ENCODE peak calls at places on chromosomes 2 and 18, in seven cellular contexts. One of them, this sample, is unnamed.

GRCh38 chr2:171347591-171348032 is 86.2 kb downstream of the METTL8 start:
- DNase-seq in cardiac fibroblast: peak
- DNase-seq in fibroblast of mammary gland: peak
- DNase-seq in sigmoid colon: no peak
- DNase-seq in CD8-positive, alpha-beta T cell: no peak
- DNase-seq in Peyer's patch: no peak
- DNase-seq in brain microvascular endothelial cell: peak
- DNase-seq in this sample: peak

GRCh38 chr2:68709421-68709911 is 25.1 kb upstream of the ARHGAP25 start:
- DNase-seq in Peyer's patch: no peak
- DNase-seq in cardiac fibroblast: peak
- DNase-seq in fibroblast of mammary gland: peak
- DNase-seq in sigmoid colon: no peak
- DNase-seq in brain microvascular endothelial cell: peak
- DNase-seq in CD8-positive, alpha-beta T cell: no peak
- DNase-seq in this sample: no peak

GRCh38 chr2:11701831-11702301 is 31.9 kb upstream of the NTSR2 start:
- DNase-seq in fibroblast of mammary gland: no peak
- DNase-seq in cardiac fibroblast: no peak
- DNase-seq in CD8-positive, alpha-beta T cell: no peak
- DNase-seq in brain microvascular endothelial cell: no peak
- DNase-seq in Peyer's patch: peak
- DNase-seq in sigmoid colon: peak
- DNase-seq in this sample: no peak

GRCh38 chr2:119694470-119694993 is 15.5 kb downstream of the TMEM177 start:
- DNase-seq in brain microvascular endothelial cell: no peak
- DNase-seq in fibroblast of mammary gland: no peak
- DNase-seq in CD8-positive, alpha-beta T cell: no peak
- DNase-seq in sigmoid colon: peak
- DNase-seq in Peyer's patch: no peak
- DNase-seq in cardiac fibroblast: no peak
- DNase-seq in this sample: no peak

GRCh38 chr2:173957517-173957916 is 7.7 kb downstream of the SP3 start:
- DNase-seq in fibroblast of mammary gland: no peak
- DNase-seq in brain microvascular endothelial cell: no peak
- DNase-seq in Peyer's patch: no peak
- DNase-seq in cardiac fibroblast: no peak
- DNase-seq in sigmoid colon: no peak
- DNase-seq in CD8-positive, alpha-beta T cell: no peak
- DNase-seq in this sample: no peak

GRCh38 chr18:48828713-48829442 is 121.9 kb downstream of the SMAD7 start:
- DNase-seq in Peyer's patch: peak
- DNase-seq in brain microvascular endothelial cell: no peak
- DNase-seq in fibroblast of mammary gland: no peak
- DNase-seq in sigmoid colon: peak
- DNase-seq in cardiac fibroblast: no peak
- DNase-seq in CD8-positive, alpha-beta T cell: peak
- DNase-seq in this sample: no peak

GRCh38 chr2:161484061-161484460 is 68.0 kb downstream of the TBR1 start:
- DNase-seq in sigmoid colon: no peak
- DNase-seq in brain microvascular endothelial cell: no peak
- DNase-seq in fibroblast of mammary gland: no peak
- DNase-seq in Peyer's patch: no peak
- DNase-seq in cardiac fibroblast: no peak
- DNase-seq in CD8-positive, alpha-beta T cell: no peak
- DNase-seq in this sample: no peak

GRCh38 chr2:72155737-72156136 is 8.1 kb upstream of the CYP26B1 start:
- DNase-seq in Peyer's patch: peak
- DNase-seq in fibroblast of mammary gland: no peak
- DNase-seq in cardiac fibroblast: no peak
- DNase-seq in CD8-positive, alpha-beta T cell: peak
- DNase-seq in sigmoid colon: no peak
- DNase-seq in brain microvascular endothelial cell: no peak
- DNase-seq in this sample: no peak

GRCh38 chr2:100997509-100998234 is 4.4 kb upstream of the RPL31 start:
- DNase-seq in CD8-positive, alpha-beta T cell: no peak
- DNase-seq in cardiac fibroblast: no peak
- DNase-seq in fibroblast of mammary gland: no peak
- DNase-seq in Peyer's patch: no peak
- DNase-seq in sigmoid colon: no peak
- DNase-seq in brain microvascular endothelial cell: no peak
- DNase-seq in this sample: no peak

GRCh38 chr2:3368261-3368722 is 9.3 kb downstream of the EIPR1 start:
- DNase-seq in cardiac fibroblast: no peak
- DNase-seq in brain microvascular endothelial cell: no peak
- DNase-seq in sigmoid colon: no peak
- DNase-seq in fibroblast of mammary gland: no peak
- DNase-seq in CD8-positive, alpha-beta T cell: no peak
- DNase-seq in Peyer's patch: no peak
- DNase-seq in this sample: no peak

GRCh38 chr2:37324786-37325624 is at the start of gene PRKD3:
- DNase-seq in brain microvascular endothelial cell: peak
- DNase-seq in cardiac fibroblast: peak
- DNase-seq in sigmoid colon: peak
- DNase-seq in Peyer's patch: peak
- DNase-seq in CD8-positive, alpha-beta T cell: peak
- DNase-seq in fibroblast of mammary gland: peak
- DNase-seq in this sample: no peak

GRCh38 chr2:238100821-238101771 is 956 bp downstream of the ESPNL start:
- DNase-seq in fibroblast of mammary gland: no peak
- DNase-seq in CD8-positive, alpha-beta T cell: no peak
- DNase-seq in cardiac fibroblast: no peak
- DNase-seq in sigmoid colon: no peak
- DNase-seq in Peyer's patch: no peak
- DNase-seq in brain microvascular endothelial cell: no peak
- DNase-seq in this sample: no peak

GRCh38 chr2:152098033-152098797 is 629 bp downstream of the CACNB4 start:
- DNase-seq in fibroblast of mammary gland: peak
- DNase-seq in CD8-positive, alpha-beta T cell: no peak
- DNase-seq in sigmoid colon: peak
- DNase-seq in brain microvascular endothelial cell: peak
- DNase-seq in cardiac fibroblast: peak
- DNase-seq in Peyer's patch: no peak
- DNase-seq in this sample: no peak

GRCh38 chr2:28432362-28432761 is 39.7 kb downstream of the FOSL2 start:
- DNase-seq in cardiac fibroblast: no peak
- DNase-seq in Peyer's patch: no peak
- DNase-seq in fibroblast of mammary gland: no peak
- DNase-seq in sigmoid colon: no peak
- DNase-seq in CD8-positive, alpha-beta T cell: no peak
- DNase-seq in brain microvascular endothelial cell: no peak
- DNase-seq in this sample: no peak

GRCh38 chr2:135256531-135257258 is 204.6 kb downstream of the RAB3GAP1 start:
- DNase-seq in sigmoid colon: no peak
- DNase-seq in fibroblast of mammary gland: peak
- DNase-seq in CD8-positive, alpha-beta T cell: no peak
- DNase-seq in cardiac fibroblast: peak
- DNase-seq in brain microvascular endothelial cell: peak
- DNase-seq in Peyer's patch: no peak
- DNase-seq in this sample: no peak

GRCh38 chr2:178943745-178944144 is 106.2 kb downstream of the CCDC141 start:
- DNase-seq in fibroblast of mammary gland: peak
- DNase-seq in brain microvascular endothelial cell: no peak
- DNase-seq in CD8-positive, alpha-beta T cell: no peak
- DNase-seq in sigmoid colon: no peak
- DNase-seq in Peyer's patch: no peak
- DNase-seq in cardiac fibroblast: no peak
- DNase-seq in this sample: no peak

DNA sequence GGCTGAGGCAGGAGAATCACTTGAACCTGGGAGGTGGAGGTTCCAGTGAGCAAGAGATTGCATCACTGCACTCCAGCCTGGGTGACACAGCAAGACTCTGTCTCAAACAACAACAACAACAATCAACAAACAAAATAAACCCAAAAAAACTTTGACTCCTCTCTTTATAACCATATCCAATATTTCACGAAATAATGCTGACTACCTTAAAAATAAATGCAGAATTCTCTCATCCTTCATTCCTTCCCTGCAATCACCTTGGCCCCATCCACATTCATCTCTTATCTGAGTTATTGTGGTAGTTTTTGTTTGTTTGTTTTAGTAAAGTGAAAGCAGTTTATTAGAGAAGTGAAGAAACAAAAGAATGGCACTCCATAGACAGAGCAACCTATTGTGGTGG is 3.2 kb downstream of the PTPRN start:
- DNase-seq in brain microvascular endothelial cell: no peak
- DNase-seq in cardiac fibroblast: no peak
- DNase-seq in Peyer's patch: no peak
- DNase-seq in CD8-positive, alpha-beta T cell: no peak
- DNase-seq in sigmoid colon: no peak
- DNase-seq in fibroblast of mammary gland: no peak
- DNase-seq in this sample: no peak
- H3K4me3 ChIP-seq in brain microvascular endothelial cell: no peak
- H3K4me3 ChIP-seq in cardiac fibroblast: no peak
- H3K4me3 ChIP-seq in Peyer's patch: no peak
- H3K4me3 ChIP-seq in CD8-positive, alpha-beta T cell: no peak
- H3K4me3 ChIP-seq in sigmoid colon: no peak
- H3K4me3 ChIP-seq in fibroblast of mammary gland: no peak
- H3K4me3 ChIP-seq in this sample: no peak

GRCh38 chr2:134198006-134198634 is 55.8 kb upstream of the MGAT5 start:
- DNase-seq in fibroblast of mammary gland: no peak
- DNase-seq in CD8-positive, alpha-beta T cell: no peak
- DNase-seq in cardiac fibroblast: no peak
- DNase-seq in sigmoid colon: no peak
- DNase-seq in Peyer's patch: no peak
- DNase-seq in brain microvascular endothelial cell: no peak
- DNase-seq in this sample: no peak

GRCh38 chr2:134200024-134200423 is 53.8 kb upstream of the MGAT5 start:
- DNase-seq in Peyer's patch: no peak
- DNase-seq in brain microvascular endothelial cell: no peak
- DNase-seq in CD8-positive, alpha-beta T cell: no peak
- DNase-seq in fibroblast of mammary gland: no peak
- DNase-seq in sigmoid colon: no peak
- DNase-seq in cardiac fibroblast: no peak
- DNase-seq in this sample: no peak

GRCh38 chr2:134201559-134201958 is 52.3 kb upstream of the MGAT5 start:
- DNase-seq in Peyer's patch: no peak
- DNase-seq in fibroblast of mammary gland: no peak
- DNase-seq in CD8-positive, alpha-beta T cell: no peak
- DNase-seq in cardiac fibroblast: no peak
- DNase-seq in brain microvascular endothelial cell: no peak
- DNase-seq in sigmoid colon: no peak
- DNase-seq in this sample: no peak

GRCh38 chr2:134197445-134197844 is 56.4 kb upstream of the MGAT5 start:
- DNase-seq in CD8-positive, alpha-beta T cell: no peak
- DNase-seq in cardiac fibroblast: no peak
- DNase-seq in Peyer's patch: no peak
- DNase-seq in sigmoid colon: no peak
- DNase-seq in brain microvascular endothelial cell: no peak
- DNase-seq in fibroblast of mammary gland: no peak
- DNase-seq in this sample: no peak

DNA sequence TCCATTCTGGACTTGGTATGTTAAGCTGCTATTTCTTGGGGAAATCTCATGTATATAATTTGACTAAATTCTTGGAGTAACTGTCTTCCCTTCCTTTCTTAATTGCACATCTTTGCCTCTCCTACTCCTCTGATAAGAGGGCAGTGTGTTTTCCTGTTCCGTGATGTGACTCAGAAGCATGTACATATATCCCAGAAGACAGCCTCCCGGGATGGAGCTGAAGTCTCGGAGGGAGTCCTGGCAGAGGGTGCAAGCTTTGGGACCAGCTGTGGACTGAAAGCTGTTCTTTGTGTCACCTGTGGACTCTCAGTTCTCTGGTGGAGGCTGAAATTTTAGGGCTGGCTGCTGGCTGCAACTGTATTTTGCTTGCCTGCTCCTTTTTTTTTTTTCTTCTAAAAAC is 54.7 kb upstream of the MGAT5 start:
- DNase-seq in brain microvascular endothelial cell: no peak
- DNase-seq in fibroblast of mammary gland: no peak
- DNase-seq in Peyer's patch: no peak
- DNase-seq in CD8-positive, alpha-beta T cell: no peak
- DNase-seq in sigmoid colon: no peak
- DNase-seq in cardiac fibroblast: no peak
- DNase-seq in this sample: no peak
- TF ChIP-seq CTCF in brain microvascular endothelial cell: no peak
- TF ChIP-seq CTCF in fibroblast of mammary gland: no peak
- TF ChIP-seq CTCF in Peyer's patch: no peak
- TF ChIP-seq CTCF in CD8-positive, alpha-beta T cell: no peak
- TF ChIP-seq CTCF in sigmoid colon: no peak
- TF ChIP-seq CTCF in cardiac fibroblast: no peak
- TF ChIP-seq CTCF in this sample: no peak

DNA sequence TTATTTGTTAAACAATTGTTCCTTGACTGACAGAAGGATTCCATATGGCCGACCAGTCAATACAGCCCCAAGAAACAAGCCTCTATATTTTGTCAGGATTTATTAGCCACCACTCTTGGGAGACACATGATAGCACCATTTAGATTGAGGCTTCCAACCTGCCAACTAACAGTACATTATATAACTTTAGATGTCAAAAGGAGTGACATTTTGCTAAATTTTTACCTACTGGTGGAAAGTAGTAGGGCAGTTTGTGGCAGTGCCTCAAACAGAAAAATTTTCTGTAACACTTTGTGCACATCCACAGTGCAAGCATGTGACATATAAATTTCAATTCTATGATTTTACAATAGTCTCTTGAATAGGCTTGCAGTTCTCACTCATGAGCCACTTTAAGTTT is 464.0 kb downstream of the TRIB2 start:
- DNase-seq in cardiac fibroblast: no peak
- DNase-seq in Peyer's patch: no peak
- DNase-seq in fibroblast of mammary gland: no peak
- DNase-seq in CD8-positive, alpha-beta T cell: no peak
- DNase-seq in brain microvascular endothelial cell: no peak
- DNase-seq in sigmoid colon: no peak
- DNase-seq in this sample: no peak
- H3K4me3 ChIP-seq in cardiac fibroblast: no peak
- H3K4me3 ChIP-seq in Peyer's patch: no peak
- H3K4me3 ChIP-seq in fibroblast of mammary gland: no peak
- H3K4me3 ChIP-seq in CD8-positive, alpha-beta T cell: no peak
- H3K4me3 ChIP-seq in brain microvascular endothelial cell: no peak
- H3K4me3 ChIP-seq in sigmoid colon: no peak
- H3K4me3 ChIP-seq in this sample: no peak

GRCh38 chr2:168293766-168294165 is 46.4 kb upstream of the STK39 start:
- DNase-seq in brain microvascular endothelial cell: no peak
- DNase-seq in CD8-positive, alpha-beta T cell: no peak
- DNase-seq in fibroblast of mammary gland: peak
- DNase-seq in Peyer's patch: no peak
- DNase-seq in sigmoid colon: no peak
- DNase-seq in cardiac fibroblast: no peak
- DNase-seq in this sample: no peak
- TF ChIP-seq CTCF in brain microvascular endothelial cell: peak
- TF ChIP-seq CTCF in CD8-positive, alpha-beta T cell: no peak
- TF ChIP-seq CTCF in fibroblast of mammary gland: peak
- TF ChIP-seq CTCF in Peyer's patch: no peak
- TF ChIP-seq CTCF in sigmoid colon: no peak
- TF ChIP-seq CTCF in cardiac fibroblast: no peak
- TF ChIP-seq CTCF in this sample: no peak

DNA sequence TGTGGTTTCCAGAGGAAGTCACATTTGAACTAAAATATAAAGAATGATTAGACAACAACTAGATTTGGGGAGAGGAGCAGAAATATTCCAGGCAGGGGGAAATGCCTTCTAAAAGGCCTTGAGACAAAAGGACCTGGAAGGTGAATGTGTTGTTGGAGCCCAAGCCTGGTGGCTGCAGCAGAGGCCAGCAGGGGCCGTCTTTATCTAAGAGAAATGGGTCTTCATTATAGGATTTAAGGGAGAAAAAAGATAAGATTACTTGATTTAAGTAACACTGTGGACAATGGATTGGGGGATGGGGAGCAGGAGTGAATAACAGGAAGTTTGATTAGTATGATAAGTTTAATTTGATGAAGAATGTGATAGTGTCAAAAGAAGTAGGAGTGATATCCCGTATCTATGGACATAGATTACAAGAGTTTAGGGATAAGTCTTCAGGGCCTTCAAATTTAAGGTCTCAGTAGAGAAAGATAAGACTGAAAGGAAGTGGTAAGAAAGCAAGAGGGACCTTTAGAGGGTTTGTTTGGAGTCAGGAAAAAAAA is 64.2 kb downstream of the WDR75 start:
- DNase-seq in fibroblast of mammary gland: no peak
- DNase-seq in brain microvascular endothelial cell: no peak
- DNase-seq in sigmoid colon: no peak
- DNase-seq in Peyer's patch: no peak
- DNase-seq in cardiac fibroblast: no peak
- DNase-seq in CD8-positive, alpha-beta T cell: no peak
- DNase-seq in this sample: no peak
- H3K4me3 ChIP-seq in fibroblast of mammary gland: no peak
- H3K4me3 ChIP-seq in brain microvascular endothelial cell: no peak
- H3K4me3 ChIP-seq in sigmoid colon: no peak
- H3K4me3 ChIP-seq in Peyer's patch: no peak
- H3K4me3 ChIP-seq in cardiac fibroblast: no peak
- H3K4me3 ChIP-seq in CD8-positive, alpha-beta T cell: no peak
- H3K4me3 ChIP-seq in this sample: no peak

This sample was measured in AG04449.